ENCODE peak calls at places on chromosome 3, in nine cellular contexts. J is ELF-1, W is body of pancreas, C is ovary, D is foreskin fibroblast, V is NCI-H460, H is IMR-90, O is NCI-H748 treated with DMSO at 0.1 percent for 48 hours, N is mucosa of gallbladder. M is an unnamed sample.

GRCh38 chr3:13582366-13583250 is 33.7 kb downstream of the FBLN2 start:
- DNase-seq in J (no peak), W (no peak), C (no peak), D (no peak), V (no peak), H (no peak), O (no peak), N (no peak), M (peak; percentile 67)

GRCh38 chr3:128424508-128425069 is 42.1 kb downstream of the DNAJB8 start:
- DNase-seq in J (no peak), W (no peak), C (no peak), D (peak; percentile 57), V (no peak), H (peak; percentile 54), O (no peak), N (no peak), M (no peak)

GRCh38 chr3:124812291-124813265 is 74.6 kb downstream of the ITGB5 start:
- DNase-seq in J (no peak), W (peak; percentile 58), C (peak; percentile 53), D (peak; percentile 97), V (peak; percentile 71), H (peak; percentile 99), O (no peak), N (peak; percentile 90), M (no peak)

GRCh38 chr3:121834079-121834730 is 655 bp downstream of the IQCB1 start:
- DNase-seq in J (no peak), W (peak; percentile 25), C (no peak), D (peak; percentile 50), V (no peak), H (peak; percentile 8), O (no peak), N (no peak), M (no peak)

GRCh38 chr3:133503409-133503808 is 70.1 kb upstream of the CDV3 start:
- DNase-seq in J (no peak), W (no peak), C (no peak), D (no peak), V (no peak), H (no peak), O (no peak), N (no peak), M (no peak)

GRCh38 chr3:119562307-119562961 is 3.0 kb upstream of the CD80 start:
- DNase-seq in J (no peak), W (peak; percentile 21), C (no peak), D (no peak), V (no peak), H (no peak), O (no peak), N (no peak), M (no peak)

GRCh38 chr3:154023148-154023547 is 98.0 kb upstream of the ARHGEF26 start:
- DNase-seq in J (no peak), W (peak; percentile 50), C (no peak), D (peak; percentile 23), V (no peak), H (no peak), O (no peak), N (no peak), M (no peak)

GRCh38 chr3:174675426-174675825 is 183.7 kb upstream of the NAALADL2 start:
- DNase-seq in J (no peak), W (no peak), C (no peak), D (no peak), V (no peak), H (no peak), O (no peak), N (no peak), M (no peak)

GRCh38 chr3:48446425-48447193 is at the start of gene ATRIP:
- DNase-seq in J (peak; percentile 93), W (peak; percentile 90), C (peak; percentile 88), D (peak; percentile 96), V (peak; percentile 77), H (peak; percentile 77), O (peak; percentile 71), N (peak; percentile 89), M (peak; percentile 96)

GRCh38 chr3:62644493-62644892 is 230.7 kb downstream of the CADPS start:
- DNase-seq in J (no peak), W (no peak), C (no peak), D (no peak), V (no peak), H (no peak), O (no peak), N (no peak), M (no peak)

GRCh38 chr3:29922990-29923746 is 642.3 kb downstream of the RBMS3 start:
- DNase-seq in J (peak; percentile 16), W (peak; percentile 7), C (no peak), D (peak; percentile 96), V (peak; percentile 6), H (peak; percentile 95), O (no peak), N (peak; percentile 38), M (no peak)

GRCh38 chr3:10471337-10471721 is 34.1 kb downstream of the ATP2B2 start:
- DNase-seq in J (no peak), W (no peak), C (no peak), D (peak; percentile 17), V (no peak), H (peak; percentile 12), O (no peak), N (no peak), M (no peak)

GRCh38 chr3:27423463-27423862 is 54.3 kb upstream of the NEK10 start:
- DNase-seq in J (no peak), W (no peak), C (no peak), D (peak; percentile 74), V (no peak), H (peak; percentile 81), O (no peak), N (no peak), M (no peak)

GRCh38 chr3:72015463-72015862 is 230.5 kb upstream of the PROK2 start:
- DNase-seq in J (no peak), W (no peak), C (no peak), D (no peak), V (no peak), H (no peak), O (no peak), N (no peak), M (no peak)

GRCh38 chr3:187039723-187040414 is 99.4 kb downstream of the RPL39L start:
- DNase-seq in J (no peak), W (no peak), C (no peak), D (no peak), V (no peak), H (no peak), O (no peak), N (no peak), M (no peak)

GRCh38 chr3:57007513-57008415 is 52.7 kb upstream of the SPATA12 start:
- DNase-seq in J (peak; percentile 78), W (peak; percentile 60), C (peak; percentile 80), D (peak; percentile 92), V (no peak), H (peak; percentile 85), O (no peak), N (peak; percentile 63), M (no peak)

GRCh38 chr3:94524102-94524922 is 461.5 kb downstream of the NSUN3 start:
- DNase-seq in J (no peak), W (peak; percentile 25), C (no peak), D (no peak), V (no peak), H (no peak), O (peak; percentile 50), N (no peak), M (no peak)

GRCh38 chr3:49929333-49930240 is at the start of gene MON1A:
- DNase-seq in J (peak; percentile 98), W (peak; percentile 96), C (peak; percentile 97), D (peak; percentile 97), V (peak; percentile 83), H (peak; percentile 82), O (peak; percentile 47), N (peak; percentile 95), M (peak; percentile 99)

GRCh38 chr3:134423153-134423552 is 48.9 kb upstream of the AMOTL2 start:
- DNase-seq in J (no peak), W (peak; percentile 32), C (no peak), D (peak; percentile 85), V (no peak), H (peak; percentile 74), O (peak; percentile 7), N (no peak), M (no peak)

GRCh38 chr3:48788544-48789162 is 59.0 kb downstream of the PRKAR2A start:
- DNase-seq in J (no peak), W (no peak), C (no peak), D (no peak), V (no peak), H (no peak), O (no peak), N (no peak), M (no peak)

M was measured in spleen.